ENCODE peak calls at places on chromosomes 7 and 10, in four cellular contexts. E, R, G and W are unnamed samples.

GRCh38 chr10:26612151-26612915 is 85.2 kb upstream of the PDSS1 start:
- DNase-seq in E (peak), R (no peak), G (no peak), W (no peak)

GRCh38 chr10:50360486-50360885 is 109.2 kb upstream of the ASAH2 start:
- DNase-seq in E (no peak), R (no peak), G (no peak), W (no peak)

GRCh38 chr10:129440247-129440646 is 26.8 kb upstream of the MGMT start:
- DNase-seq in E (no peak), R (no peak), G (no peak), W (no peak)

GRCh38 chr10:5416981-5417380 is 4.6 kb downstream of the NET1 start:
- DNase-seq in E (no peak), R (no peak), G (no peak), W (no peak)

GRCh38 chr7:28348631-28349030 is 63.7 kb upstream of the CREB5 start:
- DNase-seq in E (no peak), R (no peak), G (no peak), W (no peak)

GRCh38 chr7:23471090-23471859 is 984 bp upstream of the IGF2BP3 start:
- DNase-seq in E (peak), R (peak), G (no peak), W (peak)

GRCh38 chr10:45001382-45002148 is 842 bp downstream of the ZNF22 start:
- DNase-seq in E (peak), R (peak), G (peak), W (peak)

GRCh38 chr7:157820796-157821195 is 484.0 kb downstream of the DNAJB6 start:
- DNase-seq in E (no peak), R (no peak), G (peak), W (no peak)

GRCh38 chr7:29084832-29085231 is 61.5 kb downstream of the CPVL start:
- DNase-seq in E (no peak), R (no peak), G (no peak), W (no peak)

GRCh38 chr7:142568430-142569097 is 180.7 kb upstream of the PRSS1 start:
- DNase-seq in E (no peak), R (peak), G (no peak), W (no peak)

GRCh38 chr7:16465469-16466086 is at the start of gene SOSTDC1:
- DNase-seq in E (peak), R (no peak), G (no peak), W (no peak)

GRCh38 chr10:48554668-48555067 is 50.2 kb downstream of the ARHGAP22 start:
- DNase-seq in E (no peak), R (no peak), G (no peak), W (no peak)

GRCh38 chr10:48389272-48389671 is 82.8 kb downstream of the MAPK8 start:
- DNase-seq in E (no peak), R (no peak), G (no peak), W (no peak)

GRCh38 chr10:9682812-9683211 is 1334.9 kb upstream of the CELF2 start:
- DNase-seq in E (no peak), R (no peak), G (no peak), W (no peak)

GRCh38 chr10:19702215-19702614 is 114.0 kb upstream of the PLXDC2 start:
- DNase-seq in E (no peak), R (no peak), G (no peak), W (no peak)

GRCh38 chr7:5670173-5670933 is 111.1 kb downstream of the RNF216 start:
- DNase-seq in E (no peak), R (no peak), G (no peak), W (no peak)

GRCh38 chr10:86308056-86308455 is 58.5 kb downstream of the GRID1 start:
- DNase-seq in E (no peak), R (no peak), G (no peak), W (no peak)

GRCh38 chr7:91869661-91870060 is 10.8 kb downstream of the MTERF1 start:
- DNase-seq in E (no peak), R (no peak), G (no peak), W (no peak)

GRCh38 chr10:63700209-63700934 is 179.2 kb downstream of the REEP3 start:
- DNase-seq in E (no peak), R (peak), G (no peak), W (peak)

GRCh38 chr7:47601119-47601880 is 19.4 kb upstream of the TNS3 start:
- DNase-seq in E (no peak), R (no peak), G (peak), W (no peak)

GRCh38 chr7:45888993-45889366 is 692 bp downstream of the IGFBP1 start:
- DNase-seq in E (no peak), R (peak), G (no peak), W (no peak)

GRCh38 chr10:131402771-131403723 is 91.5 kb upstream of the TCERG1L start:
- DNase-seq in E (no peak), R (no peak), G (no peak), W (no peak)

GRCh38 chr10:111551001-111551400 is 474.2 kb downstream of the ADRA2A start:
- DNase-seq in E (no peak), R (no peak), G (no peak), W (no peak)

GRCh38 chr10:126017961-126018560 is 121.7 kb downstream of the FANK1 start:
- DNase-seq in E (no peak), R (no peak), G (no peak), W (no peak)

GRCh38 chr10:17216217-17216900 is 11.7 kb upstream of the VIM start:
- DNase-seq in E (no peak), R (peak), G (no peak), W (peak)

GRCh38 chr7:99919814-99920618 is 686 bp upstream of the TRIM4 start:
- DNase-seq in E (no peak), R (no peak), G (no peak), W (peak)

GRCh38 chr10:21732067-21732772 is 198.2 kb downstream of the MLLT10 start:
- DNase-seq in E (peak), R (peak), G (peak), W (peak)

GRCh38 chr7:139777304-139777890 is 401 bp downstream of the HIPK2 start:
- DNase-seq in E (peak), R (peak), G (peak), W (peak)

GRCh38 chr7:139774376-139774775 is 3.4 kb downstream of the HIPK2 start:
- DNase-seq in E (no peak), R (no peak), G (no peak), W (no peak)

GRCh38 chr7:139776486-139777303 is 1.1 kb downstream of the HIPK2 start:
- DNase-seq in E (peak), R (peak), G (no peak), W (peak)

GRCh38 chr7:139775829-139776266 is 1.9 kb downstream of the HIPK2 start:
- DNase-seq in E (peak), R (peak), G (no peak), W (peak)

DNA sequence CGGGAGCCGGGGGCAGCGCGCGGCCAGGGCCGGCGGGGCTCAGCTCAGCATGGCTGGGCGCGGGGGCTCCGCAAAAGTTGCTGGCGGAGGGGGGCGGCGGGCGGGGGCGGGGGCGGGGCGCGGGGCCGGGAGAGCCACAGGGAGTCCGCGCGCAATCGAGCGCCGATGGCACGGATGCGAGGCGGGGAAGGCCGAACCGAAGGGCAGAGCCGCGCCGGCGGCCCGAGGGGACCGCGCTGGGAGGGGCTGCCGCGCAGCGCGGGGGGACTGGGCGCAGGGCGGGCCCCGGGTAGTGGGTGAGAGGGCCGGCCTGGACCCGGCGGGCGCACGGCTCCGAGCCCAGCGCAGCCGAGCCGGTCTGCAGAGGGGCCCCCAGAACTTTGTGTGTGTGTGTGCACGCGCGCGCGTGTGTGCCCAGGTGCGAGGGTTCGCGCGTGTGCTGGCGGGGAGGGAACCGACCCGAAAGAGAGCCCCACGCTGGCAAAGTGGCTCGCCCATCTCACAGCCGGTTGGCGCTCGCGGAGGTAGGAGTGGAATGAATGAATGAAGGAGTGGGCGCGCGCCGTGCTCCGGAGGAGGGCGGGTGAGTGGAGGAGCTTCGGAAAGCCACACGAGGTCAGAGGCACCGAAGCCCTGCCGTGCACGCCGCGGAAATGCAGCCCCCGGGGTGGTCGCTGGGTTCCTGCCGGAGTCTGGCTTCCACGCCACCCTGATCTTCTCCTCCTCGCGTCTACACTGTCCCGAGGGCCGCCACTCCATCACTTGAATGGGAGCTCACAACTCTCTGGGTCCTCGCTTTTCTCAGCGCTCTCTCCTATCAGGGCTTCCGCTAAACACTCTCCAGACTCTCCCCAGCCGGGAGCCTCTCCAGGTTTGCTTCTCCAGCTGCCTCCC is at the start of gene HIPK2:
- DNase-seq in E (peak), R (peak), G (peak), W (peak)
- TF ChIP-seq POLR2A in E (no peak), R (peak), G (no peak), W (no peak)

GRCh38 chr7:770336-770735 is 43.3 kb upstream of the PRKAR1B start:
- DNase-seq in E (no peak), R (no peak), G (no peak), W (no peak)
- TF ChIP-seq POLR2A in E (no peak), R (no peak), G (no peak), W (no peak)

GRCh38 chr10:8049151-8049873 is 5.2 kb upstream of the GATA3 start:
- DNase-seq in E (no peak), R (peak), G (peak), W (no peak)
- TF ChIP-seq POLR2A in E (no peak), R (no peak), G (no peak), W (no peak)

GRCh38 chr7:65750511-65751344 is 122.1 kb upstream of the VKORC1L1 start:
- DNase-seq in E (peak), R (peak), G (peak), W (peak)
- TF ChIP-seq POLR2A in E (peak), R (peak), G (no peak), W (peak)

GRCh38 chr7:131105294-131105802 is 222.3 kb upstream of the MKLN1 start:
- DNase-seq in E (no peak), R (no peak), G (no peak), W (no peak)

GRCh38 chr7:131106681-131107342 is 220.9 kb upstream of the MKLN1 start:
- DNase-seq in E (peak), R (no peak), G (peak), W (peak)

GRCh38 chr7:131104611-131105293 is 222.9 kb upstream of the MKLN1 start:
- DNase-seq in E (no peak), R (no peak), G (no peak), W (no peak)

GRCh38 chr7:131107343-131108211 is 220.1 kb upstream of the MKLN1 start:
- DNase-seq in E (peak), R (peak), G (peak), W (peak)

DNA sequence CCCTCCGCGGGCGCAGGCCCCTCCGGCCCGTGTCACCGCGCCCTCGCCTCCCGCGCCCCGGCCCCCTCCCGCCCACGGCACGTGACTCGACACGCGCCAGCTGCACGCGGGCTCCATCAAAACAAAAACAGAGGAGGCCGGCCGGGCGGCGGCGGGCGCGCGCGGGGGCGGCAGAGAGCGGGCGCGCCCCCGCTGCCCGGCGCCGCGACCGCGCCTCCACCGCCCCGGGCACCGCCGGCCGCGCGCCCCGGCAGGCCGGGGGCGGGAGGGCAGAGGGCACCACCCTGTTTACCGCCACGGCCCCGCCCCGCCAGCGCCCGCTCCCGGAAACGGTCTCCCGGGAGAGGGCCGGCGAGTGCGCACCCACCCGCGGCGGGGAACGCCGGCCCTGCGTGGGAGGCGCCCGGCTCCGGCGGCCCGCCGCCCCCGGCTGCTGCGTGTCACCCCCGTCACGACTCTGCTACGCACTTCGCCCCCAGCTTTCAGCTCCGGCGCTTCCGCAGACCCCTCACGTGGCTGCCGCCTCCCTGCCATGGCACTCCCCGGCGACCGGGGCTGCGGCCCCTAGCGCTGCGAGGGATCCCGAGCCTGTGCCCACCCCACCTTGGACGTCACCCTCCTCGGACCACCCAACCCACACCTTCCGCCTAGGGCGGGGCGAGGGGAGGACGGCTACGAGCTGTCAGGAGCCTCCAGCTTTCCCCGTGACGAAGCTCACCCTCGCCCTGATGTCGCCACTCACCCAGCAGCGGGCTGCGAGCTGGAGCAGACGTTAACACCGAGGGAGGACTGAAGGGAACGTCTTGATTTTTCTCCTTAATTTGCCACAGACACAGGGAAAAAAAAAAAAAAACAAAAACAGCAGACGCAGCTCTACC is 221.6 kb upstream of the MKLN1 start:
- DNase-seq in E (peak), R (peak), G (peak), W (peak)
- TF ChIP-seq POLR2A in E (peak), R (no peak), G (no peak), W (peak)